ENCODE peak calls at places on chromosomes 11 and 22, in ten cellular contexts. M, Z, D, N, G, P, I, S, J and K are unnamed samples.

GRCh38 chr11:88434333-88434976 is 96.9 kb upstream of the CTSC start:
- DNase-seq in D (no peak), S (no peak), I (no peak), G (no peak), M (no peak), Z (no peak), P (no peak), N (no peak), J (no peak), K (no peak)

GRCh38 chr11:7826316-7826715 is 29.6 kb upstream of the OR5P2 start:
- DNase-seq in J (no peak), I (no peak), S (no peak), M (no peak), P (no peak), G (no peak), D (no peak), Z (no peak), N (no peak), K (no peak)

GRCh38 chr11:102831709-102832492 is 11.5 kb downstream of the MMP3 start:
- DNase-seq in G (no peak), M (no peak), S (no peak), I (peak), J (no peak), P (no peak), N (no peak), Z (no peak), D (peak), K (peak)

GRCh38 chr22:47299211-47299878 is 536.9 kb downstream of the TBC1D22A start:
- DNase-seq in I (no peak), J (no peak), S (no peak), N (no peak), D (no peak), M (no peak), G (no peak), P (no peak), Z (no peak), K (no peak)

GRCh38 chr22:45502215-45503070 is at the start of gene FBLN1:
- DNase-seq in G (peak), P (no peak), Z (no peak), D (no peak), M (peak), J (no peak), N (peak), I (no peak), S (no peak), K (no peak)

GRCh38 chr22:19974935-19975706 is 33.5 kb upstream of the TXNRD2 start:
- DNase-seq in P (no peak), G (no peak), J (peak), M (no peak), D (no peak), S (peak), Z (no peak), N (no peak), I (no peak), K (no peak)

GRCh38 chr11:9760180-9760550 is 96.3 kb downstream of the SWAP70 start:
- DNase-seq in G (peak), Z (peak), S (no peak), D (peak), J (peak), P (peak), I (no peak), M (peak), N (peak), K (peak)

GRCh38 chr11:47617417-47617809 is 23.2 kb upstream of the C1QTNF4 start:
- DNase-seq in D (peak), S (no peak), M (no peak), I (peak), Z (no peak), P (peak), N (no peak), J (peak), G (no peak), K (peak)

GRCh38 chr11:20608938-20609337 is 9.5 kb downstream of the SLC6A5 start:
- DNase-seq in D (no peak), Z (no peak), P (no peak), S (no peak), M (no peak), G (no peak), N (no peak), I (no peak), J (peak), K (no peak)

GRCh38 chr22:18970180-18970947 is 34.3 kb upstream of the PRODH start:
- DNase-seq in G (no peak), S (no peak), M (peak), Z (no peak), I (no peak), D (no peak), P (no peak), J (no peak), N (no peak), K (no peak)

GRCh38 chr11:65135633-65136145 is 1.4 kb upstream of the SYVN1 start:
- DNase-seq in N (no peak), J (no peak), P (no peak), D (no peak), Z (no peak), G (no peak), M (no peak), I (peak), S (no peak), K (no peak)

GRCh38 chr11:102974552-102975280 is 19.2 kb upstream of the MMP13 start:
- DNase-seq in P (peak), N (no peak), G (no peak), D (peak), Z (no peak), I (no peak), S (no peak), J (peak), M (no peak), K (peak)

GRCh38 chr11:1252371-1253102 is 29.7 kb downstream of the MUC5B start:
- DNase-seq in D (no peak), S (no peak), G (no peak), M (no peak), Z (no peak), I (no peak), J (no peak), P (no peak), N (no peak), K (no peak)

GRCh38 chr11:81644239-81644840 is 1089.3 kb downstream of the FAM181B start:
- DNase-seq in G (no peak), M (peak), P (peak), J (peak), Z (no peak), S (peak), N (no peak), I (peak), D (peak), K (peak)

GRCh38 chr22:17087176-17088131 is 2.7 kb downstream of the IL17RA start:
- DNase-seq in D (peak), I (peak), Z (no peak), G (no peak), S (peak), J (peak), N (no peak), P (peak), M (no peak), K (no peak)

GRCh38 chr11:128642571-128642970 is 51.3 kb upstream of the FLI1 start:
- DNase-seq in P (no peak), N (no peak), G (no peak), S (no peak), D (no peak), M (no peak), I (no peak), Z (no peak), J (no peak), K (no peak)

GRCh38 chr11:66479741-66480115 is 506 bp upstream of the DPP3 start:
- DNase-seq in D (no peak), G (no peak), P (no peak), Z (peak), I (no peak), M (no peak), S (no peak), N (no peak), J (no peak), K (no peak)

GRCh38 chr22:37784829-37785495 is 22.8 kb upstream of the GCAT start:
- DNase-seq in S (no peak), M (peak), G (no peak), J (no peak), I (no peak), D (no peak), Z (no peak), P (no peak), N (no peak), K (no peak)

GRCh38 chr11:47591764-47592163 is 2.4 kb downstream of the C1QTNF4 start:
- DNase-seq in N (no peak), P (no peak), J (no peak), Z (no peak), D (no peak), G (peak), M (no peak), S (peak), I (no peak), K (no peak)

GRCh38 chr22:46256358-46256958 is 6.4 kb upstream of the CDPF1 start:
- DNase-seq in N (no peak), Z (no peak), M (no peak), J (no peak), S (no peak), P (no peak), G (no peak), D (no peak), I (no peak), K (no peak)

GRCh38 chr11:114379394-114380069 is 20.8 kb downstream of the C11orf71 start:
- DNase-seq in P (no peak), M (no peak), D (no peak), I (no peak), Z (no peak), J (no peak), N (no peak), G (no peak), S (no peak), K (no peak)

GRCh38 chr22:19636696-19637355 is 77.5 kb upstream of the SEPTIN5 start:
- DNase-seq in P (no peak), J (no peak), G (no peak), I (no peak), D (no peak), N (no peak), Z (no peak), M (no peak), S (no peak), K (no peak)

GRCh38 chr22:22691716-22692701 is 47.6 kb downstream of the GGTLC2 start:
- DNase-seq in G (no peak), N (no peak), I (no peak), J (peak), Z (no peak), D (peak), P (no peak), S (peak), M (peak), K (peak)

GRCh38 chr22:26547426-26547825 is 35.2 kb upstream of the TFIP11 start:
- DNase-seq in P (no peak), G (no peak), N (no peak), S (peak), M (no peak), D (no peak), Z (no peak), J (no peak), I (peak), K (no peak)

GRCh38 chr22:37735054-37735453 is 38.2 kb downstream of the TRIOBP start:
- DNase-seq in S (no peak), D (no peak), G (peak), I (no peak), J (peak), P (no peak), M (peak), Z (no peak), N (peak), K (no peak)

GRCh38 chr11:1765871-1766718 is 2.4 kb upstream of the CTSD start:
- DNase-seq in I (no peak), P (no peak), S (no peak), G (peak), D (no peak), J (no peak), M (no peak), N (no peak), Z (peak), K (no peak)

GRCh38 chr11:67292671-67293070 is 3.6 kb downstream of the ANKRD13D start:
- DNase-seq in I (no peak), N (no peak), G (no peak), M (no peak), D (no peak), P (no peak), J (no peak), Z (no peak), S (no peak), K (peak)

GRCh38 chr22:44710474-44711235 is 8.7 kb downstream of the PRR5 start:
- DNase-seq in S (no peak), M (no peak), J (no peak), I (no peak), G (no peak), P (no peak), Z (no peak), N (no peak), D (no peak), K (no peak)

GRCh38 chr22:37161442-37161841 is 11.7 kb upstream of the IL2RB start:
- DNase-seq in I (peak), P (no peak), S (no peak), Z (no peak), N (no peak), J (peak), G (no peak), M (no peak), D (no peak), K (no peak)

GRCh38 chr11:68998390-68998911 is 14.6 kb downstream of the MRGPRF start:
- DNase-seq in D (peak), N (no peak), M (peak), J (no peak), Z (no peak), P (no peak), S (no peak), I (no peak), G (no peak), K (peak)

GRCh38 chr22:18082467-18082866 is 4.7 kb downstream of the PEX26 start:
- DNase-seq in M (no peak), G (no peak), J (no peak), N (no peak), S (no peak), D (no peak), Z (no peak), P (no peak), I (no peak), K (no peak)

GRCh38 chr11:49995559-49995958 is 13.2 kb upstream of the OR4C12 start:
- DNase-seq in G (no peak), Z (no peak), I (peak), M (peak), J (peak), S (peak), N (no peak), P (no peak), D (peak), K (peak)

GRCh38 chr11:64745523-64746328 is 1.8 kb upstream of the RASGRP2 start:
- DNase-seq in M (peak), P (no peak), N (peak), I (no peak), Z (peak), S (peak), D (peak), G (peak), J (peak), K (peak)

GRCh38 chr11:117900144-117900651 is 23.7 kb upstream of the FXYD6 start:
- DNase-seq in M (no peak), S (peak), J (no peak), Z (no peak), P (no peak), D (no peak), G (peak), I (no peak), N (no peak), K (no peak)

GRCh38 chr11:117901601-117902000 is 25.1 kb upstream of the FXYD6 start:
- DNase-seq in P (no peak), M (no peak), I (no peak), Z (no peak), J (no peak), G (no peak), N (no peak), D (no peak), S (no peak), K (no peak)

GRCh38 chr11:117902001-117902855 is 25.8 kb upstream of the FXYD6 start:
- DNase-seq in D (no peak), Z (no peak), S (no peak), M (no peak), P (no peak), N (no peak), I (no peak), G (peak), J (no peak), K (no peak)

GRCh38 chr11:117898059-117898458 is 21.6 kb upstream of the FXYD6 start:
- DNase-seq in M (no peak), G (no peak), S (no peak), J (no peak), P (no peak), D (no peak), Z (no peak), I (no peak), N (no peak), K (no peak)

GRCh38 chr11:117900720-117901440 is 24.4 kb upstream of the FXYD6 start:
- DNase-seq in G (no peak), J (no peak), M (no peak), D (no peak), S (no peak), Z (no peak), P (no peak), I (no peak), N (no peak), K (no peak)
- H3K4me3 ChIP-seq in G (no peak), J (no peak), M (no peak), D (no peak), S (no peak), Z (no peak), P (no peak), I (no peak), N (no peak), K (no peak)

GRCh38 chr11:130428692-130429681 is 578 bp upstream of the ADAMTS8 start:
- DNase-seq in Z (no peak), N (no peak), D (no peak), S (no peak), P (no peak), G (no peak), M (no peak), I (no peak), J (no peak), K (no peak)
- TF ChIP-seq CTCF in Z (no peak), N (no peak), D (no peak), S (no peak), P (no peak), G (no peak), M (no peak), I (no peak), J (no peak), K (no peak)

GRCh38 chr11:77067776-77068460 is 1.1 kb downstream of the CAPN5 start:
- DNase-seq in M (no peak), J (no peak), N (no peak), D (no peak), P (no peak), I (no peak), Z (no peak), G (no peak), S (no peak), K (no peak)

GRCh38 chr11:77064648-77065217 is 2.0 kb upstream of the CAPN5 start:
- DNase-seq in I (no peak), Z (no peak), P (no peak), S (no peak), G (no peak), N (no peak), D (no peak), J (no peak), M (no peak), K (no peak)

GRCh38 chr11:77063861-77064260 is 2.9 kb upstream of the CAPN5 start:
- DNase-seq in D (no peak), P (no peak), N (no peak), I (no peak), J (no peak), G (no peak), Z (no peak), S (no peak), M (no peak), K (no peak)

GRCh38 chr11:77066229-77067023 is at the start of gene CAPN5:
- DNase-seq in J (peak), Z (peak), M (peak), P (peak), I (peak), D (peak), G (peak), N (peak), S (peak), K (peak)

GRCh38 chr11:77065878-77066228 is 918 bp upstream of the CAPN5 start:
- DNase-seq in P (no peak), D (peak), N (peak), Z (peak), M (peak), S (no peak), G (peak), J (peak), I (no peak), K (peak)
- H3K4me3 ChIP-seq in P (peak), D (peak), N (peak), Z (peak), M (peak), S (peak), G (peak), J (peak), I (peak), K (peak)

GRCh38 chr11:108636222-108636621 is 28.6 kb upstream of the DDX10 start:
- DNase-seq in I (no peak), G (no peak), M (no peak), S (no peak), P (no peak), D (no peak), J (no peak), Z (no peak), N (no peak), K (no peak)

GRCh38 chr11:108629274-108629673 is 35.6 kb upstream of the DDX10 start:
- DNase-seq in S (no peak), D (no peak), G (no peak), Z (no peak), I (no peak), N (no peak), J (no peak), M (no peak), P (no peak), K (no peak)

GRCh38 chr11:108632041-108632440 is 32.8 kb upstream of the DDX10 start:
- DNase-seq in D (peak), J (no peak), Z (no peak), S (no peak), N (no peak), M (no peak), P (no peak), G (no peak), I (no peak), K (no peak)

GRCh38 chr11:108639146-108639545 is 25.7 kb upstream of the DDX10 start:
- DNase-seq in S (no peak), P (no peak), M (no peak), Z (no peak), D (no peak), J (no peak), G (no peak), I (no peak), N (no peak), K (no peak)

DNA sequence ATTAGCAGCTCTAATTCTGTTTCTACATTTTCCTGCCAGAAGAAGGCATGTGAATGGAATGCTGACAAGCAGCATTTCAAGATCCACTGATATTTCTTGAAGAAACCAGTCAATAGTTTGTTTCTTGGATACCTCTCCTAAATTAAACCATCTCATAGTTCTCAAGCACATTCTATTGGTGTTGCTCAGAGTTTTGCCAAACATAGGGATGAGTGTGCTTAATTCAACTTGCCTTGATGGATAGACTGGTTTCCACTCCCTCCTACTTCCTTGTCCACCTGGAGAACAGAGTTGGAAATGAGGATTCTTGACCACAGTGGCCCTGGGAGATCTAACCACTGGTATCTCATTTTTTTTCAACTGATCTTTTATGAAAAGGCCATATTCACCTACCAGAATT is 29.8 kb upstream of the DDX10 start:
- DNase-seq in J (no peak), P (no peak), M (no peak), N (no peak), I (no peak), Z (no peak), S (no peak), D (peak), G (no peak), K (no peak)
- TF ChIP-seq CTCF in J (no peak), P (no peak), M (no peak), N (no peak), I (no peak), Z (no peak), S (no peak), D (no peak), G (no peak), K (no peak)

GRCh38 chr11:59807047-59807446 is 3.5 kb downstream of the MRPL16 start:
- DNase-seq in D (no peak), P (no peak), Z (no peak), J (no peak), G (no peak), S (no peak), N (no peak), I (no peak), M (peak), K (no peak)

GRCh38 chr11:59810189-59810910 is at the start of gene MRPL16:
- DNase-seq in I (peak), N (peak), D (peak), Z (peak), J (peak), G (peak), P (peak), M (peak), S (peak), K (peak)

GRCh38 chr11:59812220-59812619 is 1.6 kb upstream of the MRPL16 start:
- DNase-seq in M (no peak), N (no peak), S (no peak), P (no peak), I (no peak), D (no peak), Z (no peak), J (no peak), G (no peak), K (no peak)

GRCh38 chr11:59813364-59813763 is 2.8 kb upstream of the MRPL16 start:
- DNase-seq in D (no peak), M (no peak), J (no peak), N (no peak), G (no peak), S (no peak), P (no peak), I (no peak), Z (no peak), K (no peak)

DNA sequence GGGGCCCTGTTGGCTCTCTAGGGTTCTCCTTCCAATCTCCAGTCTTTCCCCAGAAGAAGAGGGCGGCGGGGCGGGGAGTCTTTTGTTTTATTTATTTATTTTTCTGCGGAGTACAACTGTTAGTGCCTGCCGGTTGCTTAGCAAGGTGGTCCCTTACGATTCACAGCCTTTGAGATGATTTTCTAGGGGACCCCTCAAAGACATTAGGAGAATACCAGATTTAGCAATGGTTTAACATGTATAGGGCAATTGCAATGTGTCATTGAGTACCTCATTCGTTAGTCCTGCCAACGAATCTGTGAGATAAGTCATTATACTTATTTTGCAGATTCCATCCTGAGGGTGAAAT is 307 bp upstream of the MRPL16 start:
- DNase-seq in S (no peak), J (no peak), G (no peak), M (no peak), Z (no peak), N (no peak), D (no peak), P (no peak), I (no peak), K (no peak)
- H3K4me3 ChIP-seq in S (peak), J (peak), G (peak), M (peak), Z (peak), N (peak), D (peak), P (peak), I (peak), K (peak)